ENCODE peak calls at places on chromosomes 3 and 15, in six cellular contexts. D is dorsolateral prefrontal cortex, H is lung, V is NAMALWA, W is AG04449, I is endothelial cell. C is an unnamed sample.

GRCh38 chr15:57054351-57054750 is 135.9 kb downstream of the TCF12 start:
- DNase-seq in H (no peak), D (no peak), W (no peak), I (no peak), V (no peak), C (no peak)

GRCh38 chr3:134650431-134651346 is at the start of gene KY:
- DNase-seq in D (peak), W (no peak), I (peak), H (no peak), V (no peak), C (no peak)

GRCh38 chr3:23810342-23811116 is 4.8 kb downstream of the UBE2E1 start:
- DNase-seq in W (no peak), I (peak), H (peak), D (peak), V (no peak), C (no peak)

GRCh38 chr3:16516695-16517481 is 3.4 kb upstream of the RFTN1 start:
- DNase-seq in H (no peak), V (peak), I (peak), D (peak), W (no peak), C (no peak)

GRCh38 chr3:14288833-14289451 is 110.3 kb downstream of the LSM3 start:
- DNase-seq in V (no peak), I (no peak), D (no peak), W (no peak), H (no peak), C (no peak)

GRCh38 chr3:8962226-8962861 is 928 bp downstream of the RAD18 start:
- DNase-seq in V (peak), I (no peak), D (no peak), W (no peak), H (no peak), C (no peak)

GRCh38 chr3:82802501-82802900 is 1041.1 kb upstream of the GBE1 start:
- DNase-seq in W (no peak), H (no peak), I (no peak), V (no peak), D (no peak), C (no peak)

GRCh38 chr3:12753275-12754028 is 5.6 kb downstream of the TMEM40 start:
- DNase-seq in D (no peak), W (no peak), H (no peak), V (no peak), I (no peak), C (no peak)

GRCh38 chr15:62914461-62915079 is 128.0 kb upstream of the TPM1 start:
- DNase-seq in D (no peak), H (no peak), W (no peak), V (no peak), I (no peak), C (no peak)

GRCh38 chr3:15903164-15903563 is 105.4 kb upstream of the ANKRD28 start:
- DNase-seq in H (no peak), W (no peak), I (no peak), D (no peak), V (no peak), C (no peak)

GRCh38 chr3:109081746-109082510 is 36.0 kb downstream of the MORC1 start:
- DNase-seq in D (no peak), V (peak), H (no peak), I (peak), W (no peak), C (no peak)

GRCh38 chr15:31178705-31179104 is 77.2 kb upstream of the TRPM1 start:
- DNase-seq in I (no peak), W (no peak), V (no peak), D (no peak), H (no peak), C (no peak)

GRCh38 chr15:95557226-95558046 is 773.1 kb upstream of the NR2F2 start:
- DNase-seq in D (no peak), V (no peak), H (no peak), W (peak), I (no peak), C (no peak)